ENCODE peak calls at places on chromosomes 4 and X, in seven cellular contexts. One of them, this sample, is unnamed.

GRCh38 chr4:121953860-121954259 is 2.0 kb upstream of the TRPC3 start:
- DNase-seq in AG09319: no peak
- DNase-seq in hypothalamus: no peak
- DNase-seq in LoVo: no peak
- DNase-seq in NB4: no peak
- DNase-seq in NCI-H2107: no peak
- DNase-seq in pons: no peak
- DNase-seq in this sample: no peak

GRCh38 chrX:65690057-65690855 is 22.8 kb downstream of the MSN start:
- DNase-seq in NCI-H2107: no peak
- DNase-seq in NB4: peak; percentile 63
- DNase-seq in pons: no peak
- DNase-seq in AG09319: no peak
- DNase-seq in hypothalamus: no peak
- DNase-seq in LoVo: no peak
- DNase-seq in this sample: no peak

GRCh38 chr4:92455956-92456355 is 152.2 kb downstream of the GRID2 start:
- DNase-seq in pons: no peak
- DNase-seq in NCI-H2107: no peak
- DNase-seq in NB4: no peak
- DNase-seq in AG09319: no peak
- DNase-seq in hypothalamus: no peak
- DNase-seq in LoVo: no peak
- DNase-seq in this sample: no peak

GRCh38 chr4:124936427-124936826 is 223.9 kb upstream of the ANKRD50 start:
- DNase-seq in pons: no peak
- DNase-seq in LoVo: no peak
- DNase-seq in AG09319: no peak
- DNase-seq in hypothalamus: no peak
- DNase-seq in NCI-H2107: no peak
- DNase-seq in NB4: no peak
- DNase-seq in this sample: no peak

GRCh38 chr4:64327237-64327636 is 82.0 kb downstream of the TECRL start:
- DNase-seq in AG09319: no peak
- DNase-seq in pons: no peak
- DNase-seq in NCI-H2107: no peak
- DNase-seq in NB4: no peak
- DNase-seq in hypothalamus: no peak
- DNase-seq in LoVo: no peak
- DNase-seq in this sample: no peak

GRCh38 chr4:52658671-52659015 is 458 bp downstream of the USP46 start:
- DNase-seq in hypothalamus: no peak
- DNase-seq in NCI-H2107: no peak
- DNase-seq in AG09319: no peak
- DNase-seq in NB4: peak; percentile 64
- DNase-seq in pons: no peak
- DNase-seq in LoVo: no peak
- DNase-seq in this sample: peak; percentile 49

GRCh38 chr4:184534511-184535391 is 60.4 kb upstream of the IRF2 start:
- DNase-seq in pons: peak; percentile 49
- DNase-seq in LoVo: no peak
- DNase-seq in hypothalamus: no peak
- DNase-seq in AG09319: peak; percentile 14
- DNase-seq in NB4: peak; percentile 51
- DNase-seq in NCI-H2107: no peak
- DNase-seq in this sample: no peak

GRCh38 chr4:22514001-22514400 is 1.9 kb downstream of the ADGRA3 start:
- DNase-seq in NB4: no peak
- DNase-seq in pons: no peak
- DNase-seq in hypothalamus: no peak
- DNase-seq in LoVo: peak; percentile 19
- DNase-seq in AG09319: peak; percentile 49
- DNase-seq in NCI-H2107: no peak
- DNase-seq in this sample: no peak

GRCh38 chr4:27350161-27350560 is 489.5 kb downstream of the STIM2 start:
- DNase-seq in hypothalamus: no peak
- DNase-seq in pons: no peak
- DNase-seq in NB4: no peak
- DNase-seq in AG09319: no peak
- DNase-seq in NCI-H2107: no peak
- DNase-seq in LoVo: no peak
- DNase-seq in this sample: no peak

GRCh38 chr4:52823478-52824092 is 38.5 kb upstream of the RASL11B start:
- DNase-seq in hypothalamus: no peak
- DNase-seq in NB4: no peak
- DNase-seq in pons: no peak
- DNase-seq in AG09319: no peak
- DNase-seq in LoVo: peak; percentile 37
- DNase-seq in NCI-H2107: no peak
- DNase-seq in this sample: no peak

GRCh38 chr4:76641758-76642157 is 206.7 kb downstream of the SHROOM3 start:
- DNase-seq in LoVo: no peak
- DNase-seq in NB4: no peak
- DNase-seq in NCI-H2107: peak; percentile 14
- DNase-seq in hypothalamus: no peak
- DNase-seq in pons: no peak
- DNase-seq in AG09319: no peak
- DNase-seq in this sample: no peak